ENCODE peak calls at places on chromosome 4, in four cellular contexts. S is activated CD4-positive, CD25-positive, alpha-beta regulatory T cell treated with anti-CD3 and anti-CD28 coated beads, Interleukin-2, amount 50 U/mL, for 72 hours; O is keratinocyte; Y is GM04504. W is an unnamed sample.

GRCh38 chr4:157012781-157013180 is 41.2 kb upstream of the PDGFC start:
- DNase-seq in Y (no peak), O (no peak), S (no peak), W (no peak)

GRCh38 chr4:154332681-154333421 is 158.7 kb downstream of the DCHS2 start:
- DNase-seq in S (peak), Y (no peak), O (no peak), W (peak)

GRCh38 chr4:168259096-168259495 is 59.5 kb downstream of the DDX60 start:
- DNase-seq in O (no peak), S (no peak), Y (no peak), W (no peak)

GRCh38 chr4:89196745-89197144 is 85.4 kb downstream of the TIGD2 start:
- DNase-seq in S (no peak), O (no peak), Y (no peak), W (no peak)

GRCh38 chr4:187027231-187027760 is 303.6 kb upstream of the FAT1 start:
- DNase-seq in S (no peak), Y (no peak), O (no peak), W (no peak)

GRCh38 chr4:110107868-110108267 is 90.5 kb downstream of the ELOVL6 start:
- DNase-seq in Y (no peak), S (no peak), O (no peak), W (no peak)

GRCh38 chr4:186203391-186203802 is 12.0 kb downstream of the CYP4V2 start:
- DNase-seq in O (no peak), S (no peak), Y (no peak), W (no peak)

GRCh38 chr4:76539979-76540378 is 105.0 kb downstream of the SHROOM3 start:
- DNase-seq in O (no peak), Y (no peak), S (no peak), W (peak)

GRCh38 chr4:76219299-76220055 is 5.9 kb upstream of the SCARB2 start:
- DNase-seq in Y (no peak), O (no peak), S (no peak), W (no peak)

GRCh38 chr4:84673475-84674230 is 90.7 kb downstream of the CDS1 start:
- DNase-seq in O (no peak), Y (peak), S (no peak), W (peak)

GRCh38 chr4:136001791-136002190 is 1530.5 kb downstream of the PCDH18 start:
- DNase-seq in Y (no peak), O (no peak), S (no peak), W (no peak)

GRCh38 chr4:140269369-140269768 is 104.1 kb upstream of the SCOC start:
- DNase-seq in S (no peak), Y (no peak), O (no peak), W (no peak)

GRCh38 chr4:173057906-173058305 is 110.7 kb upstream of the GALNT7 start:
- DNase-seq in S (no peak), Y (no peak), O (no peak), W (peak)

GRCh38 chr4:165006886-165007285 is 24.9 kb upstream of the TRIM60 start:
- DNase-seq in Y (no peak), S (no peak), O (no peak), W (no peak)

GRCh38 chr4:16706251-16706650 is 192.2 kb downstream of the LDB2 start:
- DNase-seq in S (no peak), Y (no peak), O (no peak), W (no peak)

GRCh38 chr4:109315818-109316217 is 13.4 kb upstream of the COL25A1 start:
- DNase-seq in S (no peak), O (no peak), Y (no peak), W (no peak)

GRCh38 chr4:140078366-140078765 is 75.6 kb downstream of the MAML3 start:
- DNase-seq in Y (no peak), S (no peak), O (no peak), W (peak)

GRCh38 chr4:7183780-7184460 is 8.4 kb upstream of the SORCS2 start:
- DNase-seq in S (peak), O (no peak), Y (no peak), W (peak)

GRCh38 chr4:153393397-153393796 is 48.9 kb downstream of the MND1 start:
- DNase-seq in O (no peak), Y (peak), S (no peak), W (peak)

GRCh38 chr4:38132843-38133662 is 172.9 kb downstream of the PTTG2 start:
- DNase-seq in O (no peak), Y (no peak), S (no peak), W (no peak)

GRCh38 chr4:101102114-101102752 is 245.1 kb downstream of the PPP3CA start:
- DNase-seq in S (no peak), O (no peak), Y (peak), W (peak)

GRCh38 chr4:26029512-26030131 is 115.6 kb downstream of the SMIM20 start:
- DNase-seq in O (no peak), Y (no peak), S (no peak), W (no peak)

GRCh38 chr4:39998659-39999345 is 21.1 kb upstream of the PDS5A start:
- DNase-seq in Y (no peak), S (no peak), O (no peak), W (no peak)

GRCh38 chr4:113088050-113088449 is 38.6 kb downstream of the ANK2 start:
- DNase-seq in S (no peak), Y (no peak), O (no peak), W (no peak)

GRCh38 chr4:14575919-14576318 is 426.4 kb upstream of the CPEB2 start:
- DNase-seq in S (no peak), Y (no peak), O (no peak), W (no peak)

GRCh38 chr4:144787365-144788263 is 141.7 kb downstream of the HHIP start:
- DNase-seq in S (no peak), Y (no peak), O (peak), W (peak)

GRCh38 chr4:26218677-26219181 is 102.1 kb upstream of the RBPJ start:
- DNase-seq in S (no peak), O (no peak), Y (no peak), W (no peak)

GRCh38 chr4:126807132-126807531 is 825.6 kb upstream of the INTU start:
- DNase-seq in S (no peak), Y (peak), O (peak), W (no peak)

GRCh38 chr4:151184523-151185458 is 85.4 kb downstream of the RPS3A start:
- DNase-seq in Y (no peak), S (no peak), O (no peak), W (no peak)

GRCh38 chr4:155709878-155710277 is 43.2 kb downstream of the GUCY1A1 start:
- DNase-seq in Y (no peak), S (no peak), O (no peak), W (no peak)

GRCh38 chr4:155667538-155668511 is 1.2 kb downstream of the GUCY1A1 start:
- DNase-seq in O (no peak), Y (no peak), S (no peak), W (peak)